ENCODE peak calls at places on chromosomes 6 and 20, in four cellular contexts. B is SK-N-SH, G is HCT116, R is stomach. V is an unnamed sample. For H3K27me3, the result is how much of the 10 kb centered on the place peaks cover.

GRCh38 chr20:4813076-4813838 is 91.5 kb downstream of the PRND start:
- DNase-seq in B (no peak), G (no peak), R (no peak), V (no peak)

GRCh38 chr20:57048027-57048869 is 218.2 kb downstream of the BMP7 start:
- DNase-seq in B (peak), G (no peak), R (no peak), V (no peak)

GRCh38 chr6:42281570-42281969 is 63.9 kb upstream of the MRPS10 start:
- DNase-seq in B (no peak), G (no peak), R (no peak), V (no peak)

GRCh38 chr6:132719736-132720448 is 6.0 kb upstream of the VNN1 start:
- DNase-seq in B (no peak), G (no peak), R (no peak), V (no peak)

GRCh38 chr6:104484191-104484590 is 375.5 kb downstream of the HACE1 start:
- DNase-seq in B (no peak), G (no peak), R (no peak), V (no peak)

GRCh38 chr6:142886431-142887170 is 58.4 kb downstream of the HIVEP2 start:
- DNase-seq in B (no peak), G (no peak), R (no peak), V (no peak)

GRCh38 chr6:28393912-28394662 is 5.5 kb downstream of the ZSCAN12 start:
- DNase-seq in B (peak), G (no peak), R (no peak), V (no peak)

GRCh38 chr6:170306324-170307079 is at the start of gene FAM120B:
- DNase-seq in B (peak), G (peak), R (peak), V (peak)

GRCh38 chr6:110355727-110356126 is 2.4 kb downstream of the METTL24 start:
- DNase-seq in B (no peak), G (no peak), R (no peak), V (no peak)

GRCh38 chr20:14820771-14821170 is 483.4 kb upstream of the FLRT3 start:
- DNase-seq in B (no peak), G (no peak), R (no peak), V (no peak)

GRCh38 chr6:136517002-136517401 is 33.2 kb downstream of the MAP7 start:
- DNase-seq in B (no peak), G (no peak), R (no peak), V (no peak)

GRCh38 chr6:129493396-129493902 is 216.5 kb downstream of the ARHGAP18 start:
- DNase-seq in B (no peak), G (peak), R (no peak), V (no peak)

GRCh38 chr6:79719248-79719975 is 88.3 kb downstream of the SH3BGRL2 start:
- DNase-seq in B (no peak), G (no peak), R (peak), V (no peak)

GRCh38 chr6:45387236-45387635 is 9.5 kb upstream of the SUPT3H start:
- DNase-seq in B (no peak), G (no peak), R (no peak), V (no peak)

GRCh38 chr6:110760589-110760988 is 54.7 kb downstream of the CDK19 start:
- DNase-seq in B (no peak), G (no peak), R (no peak), V (no peak)

GRCh38 chr20:45343867-45344721 is 4.1 kb downstream of the SDC4 start:
- DNase-seq in B (no peak), G (peak), R (peak), V (no peak)

GRCh38 chr20:50892394-50892793 is 38.8 kb downstream of the ADNP start:
- DNase-seq in B (no peak), G (no peak), R (no peak), V (no peak)

GRCh38 chr20:13259921-13260320 is 38.8 kb downstream of the ISM1 start:
- DNase-seq in B (no peak), G (no peak), R (no peak), V (no peak)

GRCh38 chr6:151609146-151609962 is 115.5 kb downstream of the CCDC170 start:
- DNase-seq in B (no peak), G (no peak), R (no peak), V (no peak)

GRCh38 chr20:973785-974194 is 28.3 kb downstream of the RSPO4 start:
- DNase-seq in B (peak), G (peak), R (no peak), V (no peak)

GRCh38 chr6:140921366-140922226 is 1211.1 kb upstream of the GJE1 start:
- DNase-seq in B (peak), G (peak), R (no peak), V (no peak)

GRCh38 chr6:80962382-80962781 is 790.1 kb downstream of the TENT5A start:
- DNase-seq in B (no peak), G (no peak), R (no peak), V (no peak)

GRCh38 chr6:11729083-11729482 is 49.5 kb downstream of the ADTRP start:
- DNase-seq in B (no peak), G (no peak), R (no peak), V (no peak)

GRCh38 chr6:168182908-168183612 is 104.0 kb upstream of the FRMD1 start:
- DNase-seq in B (no peak), G (no peak), R (no peak), V (no peak)

GRCh38 chr20:23198815-23199214 is 112.7 kb upstream of the CD93 start:
- DNase-seq in B (no peak), G (no peak), R (no peak), V (no peak)

GRCh38 chr20:5078399-5078958 is 41.3 kb downstream of the PCNA start:
- DNase-seq in B (no peak), G (no peak), R (peak), V (no peak)

GRCh38 chr6:54361734-54362133 is 53.5 kb downstream of the TINAG start:
- DNase-seq in B (no peak), G (no peak), R (no peak), V (no peak)

GRCh38 chr6:90375681-90376439 is 79.2 kb upstream of the BACH2 start:
- DNase-seq in B (no peak), G (no peak), R (no peak), V (no peak)

DNA sequence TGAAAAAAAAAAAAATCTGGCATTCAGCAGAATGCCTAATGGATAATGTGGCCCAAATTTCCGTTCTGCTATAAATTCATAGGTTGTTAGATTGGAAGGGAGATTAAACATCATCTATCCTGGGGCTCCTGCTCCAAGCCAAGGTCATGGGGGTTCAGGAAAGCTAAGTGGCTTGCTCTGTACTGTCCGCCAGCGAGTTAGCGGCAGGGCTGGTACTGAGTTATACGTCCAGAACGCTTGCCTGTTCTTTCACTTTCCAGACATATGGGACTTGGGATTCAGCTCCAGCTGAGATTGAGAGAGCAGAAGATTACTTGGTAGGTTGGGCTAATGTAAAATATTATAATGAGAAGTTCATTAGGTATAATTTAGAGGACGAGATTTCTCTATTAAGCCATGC is 858 bp downstream of the RWDD1 start:
- DNase-seq in B (peak), G (no peak), R (peak), V (no peak)
- H3K4me3 ChIP-seq in B (peak), G (peak), R (peak), V (peak)

GRCh38 chr6:108294297-108294786 is 512 bp upstream of the AFG1L start:
- DNase-seq in B (peak), G (no peak), R (no peak), V (no peak)

GRCh38 chr6:108295676-108296075 is 822 bp downstream of the AFG1L start:
- DNase-seq in B (no peak), G (no peak), R (no peak), V (peak)

GRCh38 chr6:108293527-108294296 is 1.1 kb upstream of the AFG1L start:
- DNase-seq in B (no peak), G (no peak), R (no peak), V (peak)

DNA sequence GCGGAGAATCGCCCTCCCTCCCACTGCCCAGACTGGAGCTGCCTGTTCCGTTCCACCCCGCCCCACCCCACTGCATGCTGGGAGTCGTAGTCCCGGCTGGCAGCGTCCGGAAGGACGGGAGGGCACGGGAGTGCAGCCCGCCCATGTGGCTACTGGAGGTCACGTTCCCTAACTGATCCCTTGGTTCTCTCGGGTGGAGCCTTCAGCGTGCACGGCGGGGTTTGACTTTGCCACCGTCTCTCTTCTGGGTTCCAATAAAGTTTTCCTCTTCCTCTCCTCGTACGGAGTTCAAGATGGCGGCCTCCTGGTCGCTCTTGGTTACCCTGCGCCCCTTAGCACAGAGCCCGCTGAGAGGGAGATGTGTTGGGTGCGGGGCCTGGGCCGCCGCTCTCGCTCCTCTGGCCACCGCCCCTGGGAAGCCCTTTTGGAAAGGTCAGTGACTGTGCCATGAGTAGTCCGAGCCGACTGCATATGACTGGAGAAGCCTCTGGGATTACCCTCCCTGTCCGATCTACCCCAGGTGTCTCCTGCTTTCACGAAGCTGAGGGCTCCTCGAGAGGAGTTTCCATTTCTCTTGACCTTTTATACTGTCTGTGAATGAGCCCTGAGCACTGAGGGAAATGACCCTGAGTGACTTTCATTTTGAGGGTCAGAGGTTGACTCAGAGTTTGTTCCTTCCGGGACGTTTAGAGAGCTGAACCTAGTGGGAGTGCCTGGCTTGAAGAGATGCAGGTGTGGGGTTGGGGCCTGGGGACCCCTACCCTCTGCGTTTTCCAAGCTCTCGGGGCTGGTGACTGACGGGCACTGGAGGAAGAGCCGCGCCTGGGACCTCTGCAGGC is at the start of gene AFG1L:
- DNase-seq in B (peak), G (peak), R (peak), V (peak)
- TF ChIP-seq POLR2AphosphoS5 in B (peak), G (peak), R (peak), V (peak)

DNA sequence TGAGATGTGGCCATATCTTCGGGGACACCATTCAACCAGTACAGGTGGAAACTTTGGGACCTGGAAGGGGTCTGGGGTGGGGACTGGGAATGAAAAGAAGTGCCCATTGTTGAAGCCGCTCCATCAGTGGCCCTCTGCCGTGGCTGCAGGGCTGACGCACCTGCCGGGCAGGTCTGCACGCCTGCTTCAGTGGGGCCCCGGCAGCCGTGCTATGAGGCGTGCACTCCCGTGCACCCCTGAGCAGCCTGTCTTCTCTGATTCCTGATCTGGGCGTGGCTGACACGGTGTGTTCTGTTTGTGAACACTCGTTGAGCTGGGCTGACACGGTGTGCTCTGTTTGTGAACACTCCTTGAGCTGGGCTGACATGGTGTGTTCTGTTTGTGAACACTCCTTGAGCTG is 155.9 kb downstream of the TAF4 start:
- DNase-seq in B (no peak), G (no peak), R (no peak), V (no peak)
- H3K27me3 ChIP-seq in B (under half), G (under half), R (half or more), V (under half)

DNA sequence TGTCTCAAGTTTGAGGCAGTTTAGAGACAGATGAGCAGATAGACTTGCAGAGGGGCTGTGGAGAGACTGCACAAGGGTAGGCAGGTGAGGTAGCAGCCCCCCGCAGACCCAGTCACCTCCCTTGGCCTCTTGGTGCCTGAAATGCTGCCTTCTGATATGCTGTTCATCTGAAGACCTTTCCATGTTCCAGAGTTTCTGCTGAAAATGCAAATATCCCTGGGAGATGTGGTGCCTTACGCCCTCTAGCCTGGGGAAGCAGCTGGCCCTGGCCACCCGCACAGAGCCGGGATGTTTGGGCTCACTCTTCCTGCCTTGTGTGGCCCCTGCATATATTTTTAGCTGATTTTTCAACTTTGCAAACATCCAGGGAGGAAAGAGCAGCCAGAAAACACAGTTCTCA is 51.4 kb downstream of the TMEM242 start:
- DNase-seq in B (no peak), G (no peak), R (no peak), V (no peak)
- H3K4me3 ChIP-seq in B (no peak), G (no peak), R (no peak), V (no peak)

GRCh38 chr6:75098709-75099108 is 107.1 kb downstream of the COL12A1 start:
- DNase-seq in B (no peak), G (peak), R (peak), V (peak)
- TF ChIP-seq POLR2AphosphoS5 in B (no peak), G (no peak), R (peak), V (peak)

DNA sequence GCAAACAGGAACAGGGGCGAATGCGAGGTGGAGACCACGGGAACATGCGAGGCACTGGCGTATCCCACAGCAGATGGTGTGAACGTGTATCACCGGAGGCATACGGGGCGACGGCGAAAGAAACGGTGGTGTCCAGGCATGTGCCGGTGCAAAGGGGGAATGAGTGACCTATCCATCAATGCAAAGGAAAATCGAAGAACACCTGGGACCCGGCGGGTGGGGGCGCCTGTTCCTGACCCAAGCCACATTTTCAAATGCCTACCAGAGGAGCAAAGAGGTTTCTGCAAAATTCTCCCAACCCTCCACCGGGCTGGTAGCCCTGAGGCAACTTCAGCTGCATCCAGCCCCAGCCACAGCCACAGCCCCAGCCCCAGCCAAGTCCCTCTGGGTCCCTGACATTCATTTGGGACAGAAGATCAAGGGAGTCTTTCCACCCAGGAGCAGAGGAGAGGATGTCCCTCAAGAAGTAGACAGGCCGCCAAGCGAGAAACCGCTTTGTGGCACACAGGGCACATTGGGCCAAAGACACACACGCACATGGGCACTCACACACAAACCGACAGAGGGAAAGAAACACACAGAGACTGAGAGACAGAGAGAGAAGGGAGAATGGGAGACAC is 164.0 kb upstream of the ZNF337 start:
- DNase-seq in B (no peak), G (no peak), R (no peak), V (no peak)
- H3K27me3 ChIP-seq in B (under half), G (under half), R (half or more), V (under half)

DNA sequence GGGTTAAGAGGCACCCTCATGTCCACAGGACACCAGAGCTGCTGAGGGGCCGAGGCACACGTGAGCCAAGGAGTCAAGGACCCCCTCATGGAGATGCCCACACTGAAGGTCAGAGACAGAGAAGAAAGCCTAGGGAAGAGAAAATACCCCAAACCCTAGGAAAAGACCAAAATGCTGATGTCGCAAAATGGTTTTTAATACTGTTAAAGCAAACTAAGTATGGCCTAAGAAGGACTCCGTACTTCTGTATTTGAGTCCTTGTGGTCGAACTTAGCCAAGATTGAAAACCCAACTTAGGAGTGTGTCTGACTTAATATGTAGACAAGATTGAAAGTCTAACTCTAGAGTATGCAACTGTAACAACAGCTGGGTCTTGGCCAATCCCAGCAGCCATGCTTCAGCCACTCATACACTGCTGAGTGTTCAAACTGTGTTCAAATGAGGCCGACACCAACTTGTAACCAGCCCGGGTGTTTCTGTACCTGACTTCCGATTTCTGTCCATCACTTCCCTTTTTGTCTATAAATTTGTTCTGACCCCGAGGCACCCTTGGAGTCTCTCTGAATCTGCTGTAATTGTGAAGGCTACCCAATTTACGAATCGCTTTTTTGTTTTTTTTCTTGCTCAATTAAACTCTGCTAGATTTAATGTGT is 92.6 kb upstream of the AGPAT4 start:
- DNase-seq in B (no peak), G (no peak), R (no peak), V (no peak)
- H3K4me3 ChIP-seq in B (no peak), G (no peak), R (no peak), V (no peak)

GRCh38 chr6:127266178-127266891 is at the start of gene RNF146:
- DNase-seq in B (peak), G (peak), R (peak), V (peak)

GRCh38 chr6:127267742-127268588 is 1.3 kb downstream of the RNF146 start:
- DNase-seq in B (peak), G (no peak), R (no peak), V (no peak)

DNA sequence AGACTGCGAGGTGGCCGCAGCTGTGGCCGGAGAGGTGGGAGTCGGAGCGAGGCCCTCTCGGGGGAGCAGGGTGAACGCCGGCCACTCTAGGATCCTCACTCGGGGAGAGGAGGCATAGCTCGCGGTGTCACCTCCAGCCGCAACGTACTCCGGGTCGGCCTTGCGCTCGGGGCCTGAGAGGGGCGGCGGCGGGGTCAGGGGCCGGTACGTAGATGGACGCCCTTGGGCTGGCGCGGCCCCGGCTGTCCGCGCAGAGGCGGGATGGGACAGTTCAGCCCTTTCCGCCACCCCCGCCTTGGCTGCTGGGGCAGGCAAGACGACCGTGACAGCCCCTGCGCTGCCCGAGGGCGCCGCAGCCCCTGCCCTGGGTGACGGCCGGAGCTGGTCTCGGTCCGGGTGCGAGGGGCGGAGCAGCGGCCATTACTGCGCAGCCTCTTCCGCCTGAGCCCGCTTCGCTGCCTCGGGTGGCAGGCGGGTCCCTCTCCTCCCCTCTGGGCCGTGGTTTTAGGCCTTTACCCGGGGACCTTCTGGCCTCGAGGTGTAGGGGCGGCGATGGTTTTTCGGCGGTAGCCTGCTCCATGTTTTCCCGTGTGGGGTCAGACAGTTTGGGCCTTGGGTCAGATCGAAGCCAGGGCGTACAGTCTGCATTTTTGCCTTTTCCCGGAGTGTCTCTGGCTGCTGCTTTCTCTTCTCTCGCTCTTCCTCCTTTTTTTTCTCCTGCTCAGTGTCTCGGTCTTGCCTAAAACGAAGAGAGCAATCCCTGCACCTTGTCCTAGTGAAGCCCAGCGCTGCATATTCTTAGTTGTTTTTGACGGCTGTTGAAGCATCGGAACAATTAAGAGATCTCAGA is 453 bp downstream of the RNF146 start:
- DNase-seq in B (peak), G (peak), R (peak), V (no peak)
- TF ChIP-seq POLR2AphosphoS5 in B (no peak), G (peak), R (peak), V (peak)